ENCODE peak calls at places on chromosome 7, in four cellular contexts. A is progenitor cell of endocrine pancreas, B is foreskin fibroblast, F is tibial nerve. Q is an unnamed sample.

GRCh38 chr7:6279341-6279740 is 6.9 kb upstream of the CYTH3 start:
- DNase-seq in A (no peak), B (no peak), F (no peak), Q (no peak)

GRCh38 chr7:867001-867405 is 9.4 kb upstream of the GET4 start:
- DNase-seq in A (no peak), B (peak), F (peak), Q (no peak)

GRCh38 chr7:92366730-92367129 is 80.6 kb upstream of the GATAD1 start:
- DNase-seq in A (no peak), B (peak), F (no peak), Q (no peak)

GRCh38 chr7:131174391-131174790 is 153.3 kb upstream of the MKLN1 start:
- DNase-seq in A (no peak), B (no peak), F (no peak), Q (no peak)

GRCh38 chr7:137895301-137896201 is 48.8 kb upstream of the DGKI start:
- DNase-seq in A (no peak), B (no peak), F (no peak), Q (no peak)

GRCh38 chr7:4798706-4799235 is 23.3 kb downstream of the AP5Z1 start:
- DNase-seq in A (no peak), B (no peak), F (no peak), Q (no peak)

GRCh38 chr7:36131026-36131425 is 22.0 kb upstream of the EEPD1 start:
- DNase-seq in A (no peak), B (no peak), F (no peak), Q (no peak)

GRCh38 chr7:2887816-2888215 is 43.7 kb upstream of the GNA12 start:
- DNase-seq in A (no peak), B (no peak), F (no peak), Q (no peak)

GRCh38 chr7:151008511-151009323 is 15.6 kb downstream of the ATG9B start:
- DNase-seq in A (peak), B (no peak), F (no peak), Q (no peak)

GRCh38 chr7:104584620-104585019 is 256.2 kb downstream of the LHFPL3 start:
- DNase-seq in A (no peak), B (no peak), F (no peak), Q (no peak)

GRCh38 chr7:148669907-148670306 is 28.8 kb upstream of the CUL1 start:
- DNase-seq in A (no peak), B (no peak), F (no peak), Q (no peak)

GRCh38 chr7:90474284-90475210 is 5.1 kb downstream of the PTTG1IP2 start:
- DNase-seq in A (no peak), B (peak), F (no peak), Q (no peak)

GRCh38 chr7:70630647-70631457 is 501.1 kb upstream of the GALNT17 start:
- DNase-seq in A (no peak), B (no peak), F (no peak), Q (no peak)

GRCh38 chr7:45717537-45718235 is 143.5 kb downstream of the ADCY1 start:
- DNase-seq in A (no peak), B (no peak), F (no peak), Q (no peak)

GRCh38 chr7:35259555-35259954 is 5.7 kb upstream of the TBX20 start:
- DNase-seq in A (no peak), B (no peak), F (no peak), Q (no peak)

GRCh38 chr7:36249091-36249490 is 96.0 kb downstream of the EEPD1 start:
- DNase-seq in A (no peak), B (no peak), F (no peak), Q (no peak)

GRCh38 chr7:49774459-49775064 is 1.1 kb downstream of the VWC2 start:
- DNase-seq in A (no peak), B (no peak), F (no peak), Q (peak)

GRCh38 chr7:159098795-159099194 is 45.9 kb downstream of the VIPR2 start:
- DNase-seq in A (no peak), B (peak), F (no peak), Q (peak)

GRCh38 chr7:74612015-74612829 is 45.3 kb upstream of the GTF2I start:
- DNase-seq in A (no peak), B (no peak), F (no peak), Q (peak)

GRCh38 chr7:45082831-45083331 is 5.9 kb downstream of the NACAD start:
- DNase-seq in A (no peak), B (no peak), F (no peak), Q (no peak)

GRCh38 chr7:17548014-17548653 is 249.7 kb downstream of the AHR start:
- DNase-seq in A (no peak), B (no peak), F (no peak), Q (no peak)

GRCh38 chr7:49513939-49514338 is 259.5 kb upstream of the VWC2 start:
- DNase-seq in A (no peak), B (no peak), F (no peak), Q (no peak)

GRCh38 chr7:24981544-24981951 is 1.6 kb upstream of the OSBPL3 start:
- DNase-seq in A (no peak), B (peak), F (peak), Q (no peak)

GRCh38 chr7:105587899-105588690 is 6.8 kb upstream of the EFCAB10 start:
- DNase-seq in A (no peak), B (no peak), F (no peak), Q (no peak)

GRCh38 chr7:514651-515598 is 4.7 kb downstream of the PDGFA start:
- DNase-seq in A (no peak), B (no peak), F (no peak), Q (no peak)

GRCh38 chr7:114653391-114654088 is 238.9 kb downstream of the FOXP2 start:
- DNase-seq in A (no peak), B (no peak), F (no peak), Q (no peak)

GRCh38 chr7:36273836-36274235 is 115.8 kb upstream of the ANLN start:
- DNase-seq in A (no peak), B (no peak), F (no peak), Q (no peak)

GRCh38 chr7:148060724-148061123 is 529.8 kb upstream of the C7orf33 start:
- DNase-seq in A (no peak), B (no peak), F (no peak), Q (no peak)

GRCh38 chr7:82600601-82601000 is 157.0 kb upstream of the CACNA2D1 start:
- DNase-seq in A (no peak), B (no peak), F (no peak), Q (no peak)

GRCh38 chr7:79452032-79452494 is 1.4 kb downstream of the MAGI2 start:
- DNase-seq in A (peak), B (peak), F (peak), Q (peak)

GRCh38 chr7:43758029-43758860 is at the start of gene BLVRA:
- DNase-seq in A (peak), B (no peak), F (peak), Q (peak)

GRCh38 chr7:131170440-131171105 is 157.1 kb upstream of the MKLN1 start:
- DNase-seq in A (no peak), B (no peak), F (no peak), Q (no peak)

GRCh38 chr7:123916240-123916724 is 8.8 kb upstream of the SPAM1 start:
- DNase-seq in A (no peak), B (no peak), F (no peak), Q (no peak)

GRCh38 chr7:3266240-3266639 is 34.8 kb upstream of the SDK1 start:
- DNase-seq in A (no peak), B (no peak), F (no peak), Q (no peak)

GRCh38 chr7:13240349-13240748 is 552.9 kb downstream of the ARL4A start:
- DNase-seq in A (no peak), B (peak), F (no peak), Q (no peak)

GRCh38 chr7:8481752-8482446 is 48.5 kb downstream of the NXPH1 start:
- DNase-seq in A (no peak), B (no peak), F (peak), Q (no peak)
- TF ChIP-seq CTCF in A (no peak), B (no peak), F (no peak), Q (no peak)

GRCh38 chr7:128795129-128795528 is 3.4 kb downstream of the CCDC136 start:
- DNase-seq in A (no peak), B (no peak), F (no peak), Q (no peak)

GRCh38 chr7:128793184-128793552 is 1.4 kb downstream of the CCDC136 start:
- DNase-seq in A (no peak), B (no peak), F (no peak), Q (no peak)

GRCh38 chr7:128792471-128793183 is 859 bp downstream of the CCDC136 start:
- DNase-seq in A (no peak), B (no peak), F (no peak), Q (no peak)

GRCh38 chr7:128794436-128794835 is 2.7 kb downstream of the CCDC136 start:
- DNase-seq in A (no peak), B (no peak), F (no peak), Q (no peak)

GRCh38 chr7:128794020-128794419 is 2.3 kb downstream of the CCDC136 start:
- DNase-seq in A (no peak), B (no peak), F (no peak), Q (no peak)
- TF ChIP-seq CTCF in A (no peak), B (no peak), F (no peak), Q (no peak)

GRCh38 chr7:47534322-47535032 is 47.4 kb downstream of the TNS3 start:
- DNase-seq in A (no peak), B (no peak), F (no peak), Q (no peak)
- TF ChIP-seq CTCF in A (peak), B (no peak), F (no peak), Q (no peak)

GRCh38 chr7:107528461-107528860 is 35.3 kb downstream of the COG5 start:
- DNase-seq in A (no peak), B (peak), F (no peak), Q (no peak)

GRCh38 chr7:107527196-107527595 is 36.5 kb downstream of the COG5 start:
- DNase-seq in A (no peak), B (no peak), F (no peak), Q (no peak)

GRCh38 chr7:107530749-107531148 is 33.0 kb downstream of the COG5 start:
- DNase-seq in A (no peak), B (no peak), F (no peak), Q (no peak)

GRCh38 chr7:107526672-107527071 is 37.0 kb downstream of the COG5 start:
- DNase-seq in A (no peak), B (no peak), F (no peak), Q (no peak)
- TF ChIP-seq CTCF in A (no peak), B (no peak), F (no peak), Q (no peak)

GRCh38 chr7:134777908-134778580 is 1.4 kb upstream of the CALD1 start:
- DNase-seq in A (no peak), B (peak), F (peak), Q (no peak)
- TF ChIP-seq CTCF in A (no peak), B (no peak), F (no peak), Q (no peak)